ENCODE peak calls at places on chromosomes 16 and 17, in five cellular contexts. R is left ventricle myocardium inferior, T is renal cortical epithelial cell, P is germinal center, C is 8988T. J is an unnamed sample.

GRCh38 chr17:77491921-77492445 is 351.2 kb downstream of the SEC14L1 start:
- DNase-seq in P (peak; percentile 65), R (peak; percentile 11), T (no peak), C (no peak), J (no peak)

GRCh38 chr17:64596439-64596838 is 65.7 kb downstream of the SMURF2 start:
- DNase-seq in T (no peak), C (no peak), P (no peak), R (no peak), J (no peak)

GRCh38 chr17:28364665-28365363 is at the start of gene SEBOX:
- DNase-seq in T (no peak), R (no peak), P (no peak), C (no peak), J (no peak)

GRCh38 chr17:62800580-62800979 is 7.5 kb downstream of the MARCHF10 start:
- DNase-seq in C (no peak), P (no peak), T (peak; percentile 93), R (no peak), J (no peak)

GRCh38 chr16:22641030-22641671 is 130.5 kb downstream of the NPIPB5 start:
- DNase-seq in R (no peak), P (no peak), C (no peak), T (peak; percentile 46), J (no peak)

GRCh38 chr17:55432358-55433028 is 10.9 kb upstream of the MMD start:
- DNase-seq in R (no peak), C (no peak), P (no peak), T (peak; percentile 45), J (no peak)

GRCh38 chr16:19374402-19374801 is 43.3 kb upstream of the TMC5 start:
- DNase-seq in T (no peak), C (no peak), R (no peak), P (no peak), J (no peak)

GRCh38 chr16:30874821-30875717 is 18.8 kb downstream of the BCL7C start:
- DNase-seq in R (peak; percentile 93), C (peak; percentile 70), P (peak; percentile 86), T (peak; percentile 68), J (peak; percentile 97)

GRCh38 chr17:21285164-21286065 is 904 bp downstream of the MAP2K3 start:
- DNase-seq in T (peak; percentile 44), R (no peak), P (no peak), C (no peak), J (no peak)

GRCh38 chr16:23408242-23409201 is 44.5 kb downstream of the COG7 start:
- DNase-seq in T (no peak), R (peak; percentile 49), P (no peak), C (peak; percentile 39), J (peak; percentile 65)

GRCh38 chr16:1257561-1258217 is 1.8 kb downstream of the TPSD1 start:
- DNase-seq in P (no peak), R (no peak), C (no peak), T (no peak), J (no peak)

GRCh38 chr16:63361032-63361624 is 1324.9 kb upstream of the CDH8 start:
- DNase-seq in P (peak; percentile 12), T (peak; percentile 67), C (no peak), R (no peak), J (no peak)

GRCh38 chr16:30026449-30026848 is 3.5 kb downstream of the C16orf92 start:
- DNase-seq in C (no peak), T (no peak), R (no peak), P (no peak), J (no peak)

GRCh38 chr17:77930780-77931768 is 27.4 kb upstream of the TNRC6C start:
- DNase-seq in T (no peak), R (no peak), C (no peak), P (no peak), J (no peak)

GRCh38 chr17:31674305-31674704 is 184.7 kb downstream of the COPRS start:
- DNase-seq in P (no peak), T (no peak), C (no peak), R (no peak), J (no peak)

GRCh38 chr17:70871180-70871818 is 702.0 kb downstream of the KCNJ2 start:
- DNase-seq in R (no peak), P (no peak), T (no peak), C (no peak), J (no peak)

GRCh38 chr17:76638263-76638662 is 5.3 kb downstream of the ST6GALNAC1 start:
- DNase-seq in P (no peak), R (no peak), C (no peak), T (no peak), J (no peak)

GRCh38 chr17:27793168-27793905 is 7.0 kb downstream of the NOS2 start:
- DNase-seq in T (no peak), R (peak; percentile 19), P (no peak), C (no peak), J (peak; percentile 73)

GRCh38 chr16:85990861-85991301 is 91.9 kb downstream of the IRF8 start:
- DNase-seq in C (peak; percentile 10), T (no peak), P (peak; percentile 71), R (no peak), J (no peak)

GRCh38 chr16:10494343-10495030 is 85.9 kb downstream of the EMP2 start:
- DNase-seq in R (no peak), P (no peak), C (no peak), T (no peak), J (no peak)

GRCh38 chr17:38719284-38719942 is 10.7 kb upstream of the CISD3 start:
- DNase-seq in R (no peak), T (no peak), C (no peak), P (no peak), J (peak; percentile 13)

GRCh38 chr16:70523621-70524405 is at the start of gene SF3B3:
- DNase-seq in R (no peak), T (peak; percentile 19), P (peak; percentile 68), C (peak; percentile 41), J (no peak)

GRCh38 chr17:73548620-73549311 is 95.5 kb downstream of the SDK2 start:
- DNase-seq in P (no peak), C (no peak), R (no peak), T (no peak), J (no peak)

GRCh38 chr16:29111421-29111820 is 126.6 kb downstream of the LAT start:
- DNase-seq in C (no peak), T (no peak), R (no peak), P (no peak), J (no peak)

GRCh38 chr17:9817086-9817485 is 4.8 kb downstream of the GSG1L2 start:
- DNase-seq in C (no peak), T (peak; percentile 66), P (no peak), R (no peak), J (no peak)

GRCh38 chr17:69314246-69315030 is 12.5 kb downstream of the ABCA5 start:
- DNase-seq in T (no peak), R (no peak), C (no peak), P (no peak), J (no peak)

GRCh38 chr17:42784811-42785592 is 4.6 kb downstream of the WNK4 start:
- DNase-seq in T (no peak), R (no peak), C (no peak), P (no peak), J (peak; percentile 51)

J was measured in right cardiac atrium.